ENCODE peak calls at places on chromosomes 5 and 9, in four cellular contexts. S is HepG2, G is K562, N is H1. U is an unnamed sample.
A peak's percentile ranks its signal among the peaks of the same experiment; 100 is the strongest.

GRCh38 chr5:177539411-177539810 is 15.0 kb downstream of the FAM193B start:
- DNase-seq in S (no peak), G (no peak), N (no peak), U (no peak)

GRCh38 chr9:722388-722980 is 119.0 kb upstream of the DMRT1 start:
- DNase-seq in G (no peak), N (no peak), S (no peak), U (no peak)

GRCh38 chr5:72108200-72109050 is 1.1 kb downstream of the MAP1B start:
- DNase-seq in G (peak; percentile 78), S (peak; percentile 34), N (no peak), U (peak; percentile 81)

GRCh38 chr5:133455681-133456080 is 156.7 kb downstream of the FSTL4 start:
- DNase-seq in N (no peak), G (no peak), S (no peak), U (no peak)

GRCh38 chr5:149215478-149216042 is 56.1 kb upstream of the AFAP1L1 start:
- DNase-seq in G (no peak), N (no peak), S (no peak), U (no peak)

GRCh38 chr5:102536323-102536928 is 37.6 kb upstream of the SLCO6A1 start:
- DNase-seq in G (no peak), S (no peak), N (no peak), U (peak; percentile 27)

GRCh38 chr9:133693703-133694529 is 44.2 kb downstream of the SARDH start:
- DNase-seq in S (no peak), G (no peak), N (no peak), U (no peak)

GRCh38 chr9:118418887-118419620 is 714.9 kb downstream of the TLR4 start:
- DNase-seq in N (no peak), S (no peak), G (no peak), U (no peak)

GRCh38 chr9:113934826-113935676 is 58.9 kb downstream of the ZNF618 start:
- DNase-seq in G (no peak), S (no peak), N (no peak), U (no peak)

GRCh38 chr5:98905857-98906688 is 22.7 kb downstream of the CHD1 start:
- DNase-seq in G (no peak), S (peak; percentile 44), N (no peak), U (peak; percentile 66)

GRCh38 chr5:54547711-54548250 is 30.2 kb downstream of the SNX18 start:
- DNase-seq in N (no peak), S (peak; percentile 6), G (no peak), U (no peak)

GRCh38 chr9:131594906-131595675 is 49.8 kb downstream of the PRRT1B start:
- DNase-seq in G (no peak), N (no peak), S (peak; percentile 23), U (no peak)

GRCh38 chr5:172835246-172836030 is 1.4 kb downstream of the ERGIC1 start:
- DNase-seq in S (no peak), N (no peak), G (no peak), U (no peak)

GRCh38 chr9:135692410-135692809 is 6.9 kb downstream of the SOHLH1 start:
- DNase-seq in G (peak; percentile 28), S (no peak), N (no peak), U (no peak)

GRCh38 chr9:26656003-26656940 is 236.3 kb downstream of the CAAP1 start:
- DNase-seq in S (peak; percentile 2), N (peak; percentile 9), G (peak; percentile 4), U (peak; percentile 10)

GRCh38 chr5:93583799-93584530 is 943 bp downstream of the NR2F1 start:
- DNase-seq in S (peak; percentile 32), N (no peak), G (no peak), U (peak; percentile 56)

GRCh38 chr9:21674894-21675293 is 127.5 kb upstream of the MTAP start:
- DNase-seq in G (no peak), S (no peak), N (no peak), U (peak; percentile 50)

GRCh38 chr9:18906656-18907395 is 126.2 kb downstream of the SAXO1 start:
- DNase-seq in S (no peak), G (no peak), N (no peak), U (no peak)

GRCh38 chr5:96219580-96220281 is 213.3 kb downstream of the PCSK1 start:
- DNase-seq in N (no peak), S (no peak), G (no peak), U (no peak)

GRCh38 chr9:123679330-123679987 is 250.5 kb downstream of the DENND1A start:
- DNase-seq in G (no peak), N (no peak), S (peak; percentile 88), U (no peak)

DNA sequence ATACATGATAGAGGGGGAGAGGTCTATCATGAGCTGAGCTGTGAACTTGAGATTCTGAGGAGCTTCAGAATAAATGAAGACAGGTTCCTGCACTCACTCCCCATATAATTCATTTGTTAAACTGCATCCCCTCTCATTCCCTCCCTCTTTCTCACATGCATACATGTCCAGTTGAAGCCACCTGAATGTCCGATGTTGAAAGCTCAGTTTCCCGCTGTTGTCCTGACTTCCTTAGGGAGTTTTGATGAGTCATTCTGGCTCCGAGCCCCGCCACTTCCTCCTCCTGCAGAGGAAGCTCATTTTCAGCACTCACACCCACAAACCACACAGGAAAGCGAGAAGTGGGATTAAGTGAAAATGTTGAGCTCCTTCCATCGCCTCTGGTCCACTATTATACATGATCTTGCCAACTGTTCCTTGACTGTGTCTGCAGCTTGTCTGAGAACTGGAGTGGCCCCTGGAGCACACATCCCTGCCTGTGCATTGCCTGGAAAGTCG is 121.2 kb downstream of the CEMIP2 start:
- DNase-seq in N (no peak), G (peak; percentile 51), S (no peak), U (peak; percentile 93)
- TF ChIP-seq POLR2AphosphoS5 in N (no peak), G (no peak), S (no peak), U (peak; percentile 88)

DNA sequence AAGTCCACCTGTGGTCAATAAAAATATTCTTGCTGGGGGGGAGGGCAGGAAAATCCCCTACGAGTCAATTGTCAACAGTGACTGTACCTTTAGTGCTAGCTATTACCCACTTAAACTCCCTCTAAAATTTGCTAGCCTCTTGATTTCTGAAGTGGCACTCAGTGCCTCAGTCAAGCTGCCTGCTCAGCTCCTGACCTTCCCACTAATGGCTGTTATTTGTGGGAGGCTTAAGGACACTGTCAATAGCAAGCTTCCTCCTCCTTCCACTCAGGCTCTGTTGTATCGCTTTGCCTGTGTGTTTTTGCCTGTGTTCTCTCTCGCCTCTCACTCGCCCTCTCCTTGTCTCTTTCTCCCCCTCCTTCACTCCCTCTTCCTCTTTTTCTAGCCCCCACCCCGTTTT is 140.8 kb downstream of the BNC2 start:
- DNase-seq in N (no peak), S (no peak), G (no peak), U (no peak)
- TF ChIP-seq JUN in N (no peak), S (no peak), G (no peak), U (no peak)

GRCh38 chr5:115544371-115545064 is at the start of gene FEM1C:
- DNase-seq in N (peak; percentile 86), S (peak; percentile 91), G (peak; percentile 95), U (peak; percentile 98)
- TF ChIP-seq POLR2A in N (peak; percentile 87), S (peak; percentile 88), G (peak; percentile 92), U (peak; percentile 92)

GRCh38 chr9:16721972-16722371 is 148.5 kb downstream of the BNC2 start:
- DNase-seq in G (no peak), S (no peak), N (no peak), U (peak; percentile 56)
- TF ChIP-seq POLR2AphosphoS5 in G (no peak), S (no peak), N (no peak), U (no peak)

U was measured in endothelial cell of umbilical vein.